ENCODE peak calls at places on chromosomes 4 and X, in nine cellular contexts. Y is lung microvascular endothelial cell; O is GDM1; P is progenitor cell of endocrine pancreas; U is NCI-H774; G is activated naive CD8-positive, alpha-beta T cell treated with anti-CD3 and anti-CD28 coated beads, Interleukin-2, amount 10 ng/mL, durations not matched to agents 7 days and 5 days; K is ACHN; I is right cardiac atrium; N is naive thymus-derived CD4-positive, alpha-beta T cell. Q is an unnamed sample.

GRCh38 chr4:128589384-128589957 is 220.0 kb upstream of the JADE1 start:
- DNase-seq in Y (no peak), O (no peak), P (no peak), U (no peak), G (no peak), K (no peak), I (no peak), N (no peak), Q (no peak)

GRCh38 chrX:12013220-12013619 is 125.1 kb upstream of the FRMPD4 start:
- DNase-seq in Y (peak), O (no peak), P (no peak), U (no peak), G (no peak), K (peak), I (no peak), N (no peak), Q (no peak)

GRCh38 chrX:139828037-139828436 is 104.8 kb downstream of the ATP11C start:
- DNase-seq in Y (peak), O (no peak), P (no peak), U (no peak), G (no peak), K (peak), I (no peak), N (no peak), Q (no peak)

GRCh38 chr4:69718376-69719293 is 41.8 kb downstream of the SULT1B1 start:
- DNase-seq in Y (peak), O (no peak), P (no peak), U (no peak), G (no peak), K (no peak), I (no peak), N (no peak), Q (no peak)

GRCh38 chr4:25020240-25020639 is 10.5 kb downstream of the LGI2 start:
- DNase-seq in Y (peak), O (no peak), P (no peak), U (no peak), G (no peak), K (peak), I (no peak), N (no peak), Q (no peak)

GRCh38 chr4:140805293-140805692 is 49.1 kb upstream of the TBC1D9 start:
- DNase-seq in Y (no peak), O (no peak), P (no peak), U (no peak), G (no peak), K (no peak), I (no peak), N (no peak), Q (no peak)

GRCh38 chr4:1172971-1173757 is 781 bp upstream of the SPON2 start:
- DNase-seq in Y (no peak), O (no peak), P (no peak), U (no peak), G (no peak), K (no peak), I (peak), N (no peak), Q (no peak)

GRCh38 chr4:2515835-2516550 is 20.5 kb upstream of the FAM193A start:
- DNase-seq in Y (no peak), O (no peak), P (no peak), U (no peak), G (no peak), K (no peak), I (peak), N (no peak), Q (no peak)

GRCh38 chrX:132119821-132120220 is 8.0 kb downstream of the FRMD7 start:
- DNase-seq in Y (peak), O (no peak), P (no peak), U (no peak), G (no peak), K (no peak), I (no peak), N (no peak), Q (no peak)

GRCh38 chr4:61511716-61512488 is 311.8 kb downstream of the ADGRL3 start:
- DNase-seq in Y (no peak), O (no peak), P (no peak), U (no peak), G (no peak), K (peak), I (no peak), N (no peak), Q (no peak)

GRCh38 chr4:3522651-3523050 is 9.6 kb downstream of the LRPAP1 start:
- DNase-seq in Y (no peak), O (no peak), P (no peak), U (no peak), G (no peak), K (no peak), I (no peak), N (no peak), Q (no peak)

GRCh38 chr4:121686265-121686664 is 10.5 kb downstream of the ANXA5 start:
- DNase-seq in Y (peak), O (no peak), P (no peak), U (no peak), G (no peak), K (no peak), I (no peak), N (no peak), Q (no peak)

GRCh38 chr4:7167706-7168105 is 24.6 kb upstream of the SORCS2 start:
- DNase-seq in Y (no peak), O (no peak), P (no peak), U (no peak), G (no peak), K (no peak), I (no peak), N (no peak), Q (no peak)

GRCh38 chr4:167578906-167579305 is 344.6 kb upstream of the SPOCK3 start:
- DNase-seq in Y (no peak), O (no peak), P (no peak), U (no peak), G (no peak), K (no peak), I (no peak), N (no peak), Q (no peak)

GRCh38 chr4:69044247-69044646 is 52.0 kb upstream of the UGT2B7 start:
- DNase-seq in Y (no peak), O (no peak), P (no peak), U (no peak), G (no peak), K (no peak), I (no peak), N (no peak), Q (no peak)

GRCh38 chr4:107050525-107051135 is 14.5 kb upstream of the DKK2 start:
- DNase-seq in Y (no peak), O (no peak), P (no peak), U (no peak), G (no peak), K (peak), I (no peak), N (no peak), Q (no peak)

GRCh38 chr4:184514121-184514988 is 40.0 kb upstream of the IRF2 start:
- DNase-seq in Y (peak), O (peak), P (no peak), U (no peak), G (no peak), K (peak), I (peak), N (no peak), Q (peak)

GRCh38 chrX:138255373-138255772 is 456.1 kb downstream of the FGF13 start:
- DNase-seq in Y (no peak), O (no peak), P (no peak), U (no peak), G (no peak), K (no peak), I (no peak), N (no peak), Q (no peak)

GRCh38 chr4:98987720-98988119 is 7.8 kb upstream of the METAP1 start:
- DNase-seq in Y (no peak), O (no peak), P (no peak), U (no peak), G (no peak), K (no peak), I (no peak), N (no peak), Q (no peak)

Q was measured in HL-60.